ENCODE peak calls at places on chromosomes 13 and 19, in four cellular contexts. One of them, this sample, is unnamed.

GRCh38 chr19:58354478-58355030 is 1.3 kb upstream of the A1BG start:
- DNase-seq in cardiac muscle cell: no peak
- DNase-seq in stimulated activated CD8-positive, alpha-beta memory T cell treated with anti-CD3 and anti-CD28 coated beads, Interleukin-7, amount 100 ng/mL, for 24 hours: no peak
- DNase-seq in omental fat pad: no peak
- DNase-seq in this sample: no peak

GRCh38 chr19:29832801-29833200 is 21.0 kb downstream of the CCNE1 start:
- DNase-seq in stimulated activated CD8-positive, alpha-beta memory T cell treated with anti-CD3 and anti-CD28 coated beads, Interleukin-7, amount 100 ng/mL, for 24 hours: no peak
- DNase-seq in cardiac muscle cell: no peak
- DNase-seq in omental fat pad: no peak
- DNase-seq in this sample: no peak

GRCh38 chr13:110471833-110472162 is 89.7 kb downstream of the RAB20 start:
- DNase-seq in omental fat pad: no peak
- DNase-seq in stimulated activated CD8-positive, alpha-beta memory T cell treated with anti-CD3 and anti-CD28 coated beads, Interleukin-7, amount 100 ng/mL, for 24 hours: no peak
- DNase-seq in cardiac muscle cell: peak
- DNase-seq in this sample: peak

GRCh38 chr19:18491995-18492953 is 29.6 kb downstream of the ELL start:
- DNase-seq in stimulated activated CD8-positive, alpha-beta memory T cell treated with anti-CD3 and anti-CD28 coated beads, Interleukin-7, amount 100 ng/mL, for 24 hours: no peak
- DNase-seq in cardiac muscle cell: no peak
- DNase-seq in omental fat pad: no peak
- DNase-seq in this sample: no peak

GRCh38 chr13:68190826-68191225 is 960.7 kb upstream of the PCDH9 start:
- DNase-seq in omental fat pad: no peak
- DNase-seq in cardiac muscle cell: no peak
- DNase-seq in stimulated activated CD8-positive, alpha-beta memory T cell treated with anti-CD3 and anti-CD28 coated beads, Interleukin-7, amount 100 ng/mL, for 24 hours: no peak
- DNase-seq in this sample: peak

GRCh38 chr19:12159773-12160414 is 3.0 kb upstream of the ZNF136 start:
- DNase-seq in omental fat pad: no peak
- DNase-seq in cardiac muscle cell: no peak
- DNase-seq in stimulated activated CD8-positive, alpha-beta memory T cell treated with anti-CD3 and anti-CD28 coated beads, Interleukin-7, amount 100 ng/mL, for 24 hours: no peak
- DNase-seq in this sample: no peak

GRCh38 chr13:75704194-75704941 is 68.2 kb downstream of the LMO7 start:
- DNase-seq in omental fat pad: no peak
- DNase-seq in cardiac muscle cell: peak
- DNase-seq in stimulated activated CD8-positive, alpha-beta memory T cell treated with anti-CD3 and anti-CD28 coated beads, Interleukin-7, amount 100 ng/mL, for 24 hours: no peak
- DNase-seq in this sample: no peak

GRCh38 chr19:38255759-38256052 is 468 bp downstream of the PPP1R14A start:
- DNase-seq in stimulated activated CD8-positive, alpha-beta memory T cell treated with anti-CD3 and anti-CD28 coated beads, Interleukin-7, amount 100 ng/mL, for 24 hours: no peak
- DNase-seq in omental fat pad: no peak
- DNase-seq in cardiac muscle cell: no peak
- DNase-seq in this sample: no peak

GRCh38 chr13:29543230-29544215 is 52.0 kb downstream of the SLC7A1 start:
- DNase-seq in cardiac muscle cell: peak
- DNase-seq in stimulated activated CD8-positive, alpha-beta memory T cell treated with anti-CD3 and anti-CD28 coated beads, Interleukin-7, amount 100 ng/mL, for 24 hours: peak
- DNase-seq in omental fat pad: no peak
- DNase-seq in this sample: peak

GRCh38 chr13:33978653-33979052 is 160.7 kb downstream of the RFC3 start:
- DNase-seq in cardiac muscle cell: no peak
- DNase-seq in omental fat pad: no peak
- DNase-seq in stimulated activated CD8-positive, alpha-beta memory T cell treated with anti-CD3 and anti-CD28 coated beads, Interleukin-7, amount 100 ng/mL, for 24 hours: no peak
- DNase-seq in this sample: no peak

GRCh38 chr13:66809496-66809895 is 420.6 kb downstream of the PCDH9 start:
- DNase-seq in cardiac muscle cell: no peak
- DNase-seq in omental fat pad: no peak
- DNase-seq in stimulated activated CD8-positive, alpha-beta memory T cell treated with anti-CD3 and anti-CD28 coated beads, Interleukin-7, amount 100 ng/mL, for 24 hours: no peak
- DNase-seq in this sample: no peak

GRCh38 chr19:8501547-8501946 is 893 bp downstream of the PRAM1 start:
- DNase-seq in omental fat pad: no peak
- DNase-seq in stimulated activated CD8-positive, alpha-beta memory T cell treated with anti-CD3 and anti-CD28 coated beads, Interleukin-7, amount 100 ng/mL, for 24 hours: no peak
- DNase-seq in cardiac muscle cell: no peak
- DNase-seq in this sample: no peak

GRCh38 chr13:84607614-84608013 is 725.3 kb upstream of the SLITRK1 start:
- DNase-seq in cardiac muscle cell: peak
- DNase-seq in omental fat pad: no peak
- DNase-seq in stimulated activated CD8-positive, alpha-beta memory T cell treated with anti-CD3 and anti-CD28 coated beads, Interleukin-7, amount 100 ng/mL, for 24 hours: no peak
- DNase-seq in this sample: peak

GRCh38 chr13:57665471-57665870 is 33.9 kb downstream of the PCDH17 start:
- DNase-seq in cardiac muscle cell: peak
- DNase-seq in stimulated activated CD8-positive, alpha-beta memory T cell treated with anti-CD3 and anti-CD28 coated beads, Interleukin-7, amount 100 ng/mL, for 24 hours: no peak
- DNase-seq in omental fat pad: no peak
- DNase-seq in this sample: no peak

GRCh38 chr13:102333320-102334181 is 68.3 kb downstream of the FGF14 start:
- DNase-seq in stimulated activated CD8-positive, alpha-beta memory T cell treated with anti-CD3 and anti-CD28 coated beads, Interleukin-7, amount 100 ng/mL, for 24 hours: no peak
- DNase-seq in omental fat pad: no peak
- DNase-seq in cardiac muscle cell: no peak
- DNase-seq in this sample: no peak

GRCh38 chr13:98411617-98412310 is 165.1 kb downstream of the STK24 start:
- DNase-seq in stimulated activated CD8-positive, alpha-beta memory T cell treated with anti-CD3 and anti-CD28 coated beads, Interleukin-7, amount 100 ng/mL, for 24 hours: no peak
- DNase-seq in cardiac muscle cell: peak
- DNase-seq in omental fat pad: no peak
- DNase-seq in this sample: no peak

GRCh38 chr19:47280183-47280797 is 5.6 kb downstream of the INAFM1 start:
- DNase-seq in cardiac muscle cell: peak
- DNase-seq in stimulated activated CD8-positive, alpha-beta memory T cell treated with anti-CD3 and anti-CD28 coated beads, Interleukin-7, amount 100 ng/mL, for 24 hours: peak
- DNase-seq in omental fat pad: no peak
- DNase-seq in this sample: no peak

GRCh38 chr19:46678110-46678732 is 17.2 kb upstream of the DACT3 start:
- DNase-seq in stimulated activated CD8-positive, alpha-beta memory T cell treated with anti-CD3 and anti-CD28 coated beads, Interleukin-7, amount 100 ng/mL, for 24 hours: peak
- DNase-seq in cardiac muscle cell: no peak
- DNase-seq in omental fat pad: no peak
- DNase-seq in this sample: no peak

GRCh38 chr13:98334620-98335205 is 157.6 kb upstream of the RNF113B start:
- DNase-seq in omental fat pad: no peak
- DNase-seq in cardiac muscle cell: no peak
- DNase-seq in stimulated activated CD8-positive, alpha-beta memory T cell treated with anti-CD3 and anti-CD28 coated beads, Interleukin-7, amount 100 ng/mL, for 24 hours: no peak
- DNase-seq in this sample: no peak

GRCh38 chr13:37127706-37128241 is 22.3 kb upstream of the CSNK1A1L start:
- DNase-seq in omental fat pad: no peak
- DNase-seq in stimulated activated CD8-positive, alpha-beta memory T cell treated with anti-CD3 and anti-CD28 coated beads, Interleukin-7, amount 100 ng/mL, for 24 hours: no peak
- DNase-seq in cardiac muscle cell: peak
- DNase-seq in this sample: no peak

GRCh38 chr19:17497149-17497798 is 14.2 kb upstream of the PGLS start:
- DNase-seq in omental fat pad: no peak
- DNase-seq in cardiac muscle cell: no peak
- DNase-seq in stimulated activated CD8-positive, alpha-beta memory T cell treated with anti-CD3 and anti-CD28 coated beads, Interleukin-7, amount 100 ng/mL, for 24 hours: no peak
- DNase-seq in this sample: no peak

GRCh38 chr13:95129004-95129403 is 172.2 kb downstream of the ABCC4 start:
- DNase-seq in stimulated activated CD8-positive, alpha-beta memory T cell treated with anti-CD3 and anti-CD28 coated beads, Interleukin-7, amount 100 ng/mL, for 24 hours: no peak
- DNase-seq in omental fat pad: no peak
- DNase-seq in cardiac muscle cell: no peak
- DNase-seq in this sample: no peak

GRCh38 chr13:110633776-110634175 is 18.4 kb downstream of the NAXD start:
- DNase-seq in omental fat pad: no peak
- DNase-seq in cardiac muscle cell: no peak
- DNase-seq in stimulated activated CD8-positive, alpha-beta memory T cell treated with anti-CD3 and anti-CD28 coated beads, Interleukin-7, amount 100 ng/mL, for 24 hours: no peak
- DNase-seq in this sample: no peak

GRCh38 chr13:29902632-29903305 is 52.4 kb upstream of the UBL3 start:
- DNase-seq in stimulated activated CD8-positive, alpha-beta memory T cell treated with anti-CD3 and anti-CD28 coated beads, Interleukin-7, amount 100 ng/mL, for 24 hours: no peak
- DNase-seq in omental fat pad: no peak
- DNase-seq in cardiac muscle cell: peak
- DNase-seq in this sample: no peak

GRCh38 chr19:1125601-1126533 is 22.1 kb downstream of the GPX4 start:
- DNase-seq in stimulated activated CD8-positive, alpha-beta memory T cell treated with anti-CD3 and anti-CD28 coated beads, Interleukin-7, amount 100 ng/mL, for 24 hours: no peak
- DNase-seq in omental fat pad: no peak
- DNase-seq in cardiac muscle cell: no peak
- DNase-seq in this sample: no peak

GRCh38 chr13:99895999-99896695 is 75.4 kb downstream of the ZIC5 start:
- DNase-seq in omental fat pad: no peak
- DNase-seq in stimulated activated CD8-positive, alpha-beta memory T cell treated with anti-CD3 and anti-CD28 coated beads, Interleukin-7, amount 100 ng/mL, for 24 hours: no peak
- DNase-seq in cardiac muscle cell: no peak
- DNase-seq in this sample: no peak

GRCh38 chr19:54364775-54365257 is at the start of gene LAIR1:
- DNase-seq in stimulated activated CD8-positive, alpha-beta memory T cell treated with anti-CD3 and anti-CD28 coated beads, Interleukin-7, amount 100 ng/mL, for 24 hours: no peak
- DNase-seq in cardiac muscle cell: peak
- DNase-seq in omental fat pad: no peak
- DNase-seq in this sample: no peak

GRCh38 chr13:51158365-51158764 is 47.3 kb upstream of the C13orf42 start:
- DNase-seq in omental fat pad: no peak
- DNase-seq in cardiac muscle cell: no peak
- DNase-seq in stimulated activated CD8-positive, alpha-beta memory T cell treated with anti-CD3 and anti-CD28 coated beads, Interleukin-7, amount 100 ng/mL, for 24 hours: no peak
- DNase-seq in this sample: no peak

GRCh38 chr19:1863638-1864479 is 480 bp upstream of the KLF16 start:
- DNase-seq in stimulated activated CD8-positive, alpha-beta memory T cell treated with anti-CD3 and anti-CD28 coated beads, Interleukin-7, amount 100 ng/mL, for 24 hours: peak
- DNase-seq in cardiac muscle cell: peak
- DNase-seq in omental fat pad: peak
- DNase-seq in this sample: peak

GRCh38 chr13:48009298-48009697 is 8.2 kb upstream of the SUCLA2 start:
- DNase-seq in omental fat pad: no peak
- DNase-seq in stimulated activated CD8-positive, alpha-beta memory T cell treated with anti-CD3 and anti-CD28 coated beads, Interleukin-7, amount 100 ng/mL, for 24 hours: no peak
- DNase-seq in cardiac muscle cell: peak
- DNase-seq in this sample: no peak

This sample was measured in RCC 7860.